ENCODE peak calls at places on chromosomes 16 and 17, in eight cellular contexts. E is activated B cell treated with CpG ODN at 0.5 μM for 24 hours; V is GM12878; K is mammary epithelial cell; Z is kidney epithelial cell; W is PC-3; D is fibroblast of mammary gland; O is CD4-positive, alpha-beta T cell. R is an unnamed sample.

GRCh38 chr17:38815576-38816193 is 9.4 kb downstream of the CWC25 start:
- DNase-seq in E (no peak), V (no peak), K (peak; percentile 46), Z (peak; percentile 39), W (peak; percentile 11), D (peak; percentile 70), O (no peak), R (no peak)

GRCh38 chr16:56915311-56916105 is 16.4 kb upstream of the HERPUD1 start:
- DNase-seq in E (no peak), V (no peak), K (no peak), Z (no peak), W (no peak), D (no peak), O (no peak), R (peak; percentile 26)

GRCh38 chr17:18038149-18038850 is 668 bp downstream of the ATPAF2 start:
- DNase-seq in E (peak; percentile 24), V (no peak), K (peak; percentile 55), Z (no peak), W (no peak), D (no peak), O (no peak), R (no peak)

GRCh38 chr16:87616556-87616955 is 14.2 kb downstream of the JPH3 start:
- DNase-seq in E (no peak), V (no peak), K (no peak), Z (no peak), W (no peak), D (no peak), O (no peak), R (no peak)

GRCh38 chr17:31515226-31515759 is 123.8 kb downstream of the RAB11FIP4 start:
- DNase-seq in E (no peak), V (no peak), K (no peak), Z (no peak), W (no peak), D (no peak), O (no peak), R (peak; percentile 64)

GRCh38 chr16:85614338-85615013 is 1.4 kb downstream of the GSE1 start:
- DNase-seq in E (peak; percentile 26), V (no peak), K (no peak), Z (no peak), W (no peak), D (no peak), O (no peak), R (no peak)

GRCh38 chr16:76535-77272 is 1.3 kb upstream of the MPG start:
- DNase-seq in E (no peak), V (no peak), K (peak; percentile 25), Z (no peak), W (peak; percentile 74), D (peak; percentile 92), O (no peak), R (no peak)

GRCh38 chr17:74531231-74531761 is at the start of gene CD300LB:
- DNase-seq in E (peak; percentile 1), V (no peak), K (no peak), Z (no peak), W (no peak), D (no peak), O (no peak), R (no peak)

GRCh38 chr16:55239723-55240122 is 84.3 kb upstream of the IRX6 start:
- DNase-seq in E (no peak), V (no peak), K (no peak), Z (no peak), W (no peak), D (no peak), O (no peak), R (no peak)

GRCh38 chr16:22948603-22949368 is 134.8 kb downstream of the HS3ST2 start:
- DNase-seq in E (peak; percentile 26), V (peak; percentile 8), K (peak; percentile 73), Z (no peak), W (peak; percentile 68), D (peak; percentile 75), O (peak; percentile 6), R (peak; percentile 81)

GRCh38 chr17:61410555-61411089 is 11.0 kb downstream of the TBX2 start:
- DNase-seq in E (peak; percentile 65), V (no peak), K (no peak), Z (no peak), W (no peak), D (peak; percentile 84), O (peak; percentile 64), R (peak; percentile 85)

GRCh38 chr16:80114699-80115098 is 426.1 kb upstream of the DYNLRB2 start:
- DNase-seq in E (no peak), V (no peak), K (peak; percentile 30), Z (no peak), W (no peak), D (no peak), O (no peak), R (no peak)

GRCh38 chr16:28898266-28898665 is 20.0 kb downstream of the ATP2A1 start:
- DNase-seq in E (no peak), V (no peak), K (no peak), Z (no peak), W (no peak), D (no peak), O (no peak), R (no peak)

GRCh38 chr16:53726625-53727024 is 22.7 kb downstream of the FTO start:
- DNase-seq in E (no peak), V (no peak), K (peak; percentile 36), Z (peak; percentile 70), W (peak; percentile 52), D (peak; percentile 31), O (no peak), R (peak; percentile 19)

GRCh38 chr17:76054112-76054476 is 18.2 kb downstream of the SRP68 start:
- DNase-seq in E (no peak), V (no peak), K (peak; percentile 68), Z (peak; percentile 51), W (peak; percentile 83), D (peak; percentile 87), O (no peak), R (no peak)

GRCh38 chr17:80000136-80000535 is 35.5 kb downstream of the TBC1D16 start:
- DNase-seq in E (no peak), V (no peak), K (no peak), Z (no peak), W (no peak), D (no peak), O (no peak), R (no peak)

GRCh38 chr17:14755002-14755401 is 454.1 kb downstream of the HS3ST3B1 start:
- DNase-seq in E (no peak), V (no peak), K (peak; percentile 43), Z (no peak), W (peak; percentile 82), D (peak; percentile 55), O (no peak), R (no peak)

GRCh38 chr16:49281843-49282642 is 405 bp upstream of the CBLN1 start:
- DNase-seq in E (no peak), V (no peak), K (peak; percentile 42), Z (no peak), W (peak; percentile 46), D (peak; percentile 54), O (peak; percentile 6), R (peak; percentile 98)

GRCh38 chr17:16327018-16327417 is 26.3 kb downstream of the CENPV start:
- DNase-seq in E (no peak), V (no peak), K (no peak), Z (no peak), W (no peak), D (no peak), O (no peak), R (no peak)

GRCh38 chr17:1562178-1562643 is 381 bp downstream of the PITPNA start:
- DNase-seq in E (no peak), V (no peak), K (no peak), Z (no peak), W (no peak), D (peak; percentile 20), O (no peak), R (peak; percentile 67)

GRCh38 chr17:1563786-1564613 is 1.4 kb upstream of the PITPNA start:
- DNase-seq in E (no peak), V (no peak), K (no peak), Z (no peak), W (peak; percentile 5), D (no peak), O (no peak), R (no peak)

GRCh38 chr17:1560582-1561170 is 1.9 kb downstream of the PITPNA start:
- DNase-seq in E (no peak), V (no peak), K (no peak), Z (no peak), W (no peak), D (no peak), O (no peak), R (no peak)

GRCh38 chr17:1559743-1560581 is 2.6 kb downstream of the PITPNA start:
- DNase-seq in E (no peak), V (no peak), K (no peak), Z (no peak), W (no peak), D (no peak), O (no peak), R (no peak)

DNA sequence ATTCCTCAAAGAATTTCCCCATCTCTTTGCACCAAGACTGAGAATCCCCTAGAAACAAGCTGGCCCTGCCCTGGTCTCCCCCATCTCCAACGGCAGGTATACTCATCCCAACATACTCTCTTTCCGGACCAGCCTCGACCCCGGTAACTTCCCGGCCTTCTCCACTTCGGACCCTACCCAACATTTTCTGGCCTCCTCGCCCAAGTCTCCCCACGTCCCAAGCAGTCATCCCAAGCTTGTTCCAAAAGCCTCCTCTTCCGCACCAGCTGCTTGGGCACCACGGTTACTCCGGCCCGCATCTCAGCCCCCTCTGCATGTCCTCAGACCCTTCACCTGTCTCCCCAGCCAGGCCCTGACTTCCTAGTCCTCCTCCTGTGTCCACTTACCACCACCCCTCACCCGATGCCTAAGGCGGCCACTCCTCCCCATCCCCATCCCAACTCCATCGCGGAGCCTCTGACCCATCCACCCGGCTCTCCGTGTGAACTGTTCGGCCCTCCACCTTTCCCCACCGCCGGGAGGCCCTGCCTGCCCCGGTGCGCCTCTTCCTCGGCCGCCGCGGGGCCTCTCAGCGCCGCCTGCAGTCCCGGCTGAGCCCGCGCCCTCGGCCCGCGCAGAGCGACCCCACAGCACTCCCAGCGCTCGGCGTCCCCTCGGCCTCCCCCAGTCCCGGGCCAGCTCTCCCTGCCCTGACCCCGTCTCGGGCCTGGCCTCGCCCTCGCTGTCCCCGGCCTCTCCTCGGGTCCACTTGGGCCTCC is 993 bp downstream of the PITPNA start:
- DNase-seq in E (peak; percentile 54), V (no peak), K (peak; percentile 23), Z (no peak), W (peak; percentile 6), D (no peak), O (peak; percentile 18), R (peak; percentile 65)
- TF ChIP-seq CTCF in E (no peak), V (peak; percentile 41), K (peak; percentile 35), Z (no peak), W (no peak), D (no peak), O (peak; percentile 23), R (no peak)

GRCh38 chr17:43211480-43212402 is at the start of gene TMEM106A:
- DNase-seq in E (peak; percentile 69), V (peak; percentile 59), K (peak; percentile 85), Z (peak; percentile 49), W (no peak), D (peak; percentile 81), O (peak; percentile 71), R (peak; percentile 42)
- TF ChIP-seq CTCF in E (no peak), V (peak; percentile 29), K (peak; percentile 38), Z (peak; percentile 41), W (no peak), D (peak; percentile 31), O (peak; percentile 61), R (no peak)

GRCh38 chr16:1781758-1782407 is 488 bp downstream of the SPSB3 start:
- DNase-seq in E (no peak), V (no peak), K (peak; percentile 35), Z (no peak), W (no peak), D (no peak), O (peak; percentile 35), R (peak; percentile 61)
- TF ChIP-seq CTCF in E (no peak), V (no peak), K (peak; percentile 19), Z (no peak), W (no peak), D (no peak), O (no peak), R (no peak)

GRCh38 chr16:89442990-89443726 is 47.2 kb downstream of the ANKRD11 start:
- DNase-seq in E (no peak), V (no peak), K (peak; percentile 88), Z (peak; percentile 60), W (peak; percentile 85), D (peak; percentile 74), O (no peak), R (no peak)
- TF ChIP-seq CTCF in E (no peak), V (no peak), K (peak; percentile 48), Z (no peak), W (no peak), D (no peak), O (no peak), R (no peak)

R was measured in glutamatergic neuron.